ENCODE peak calls at places on chromosomes 7 and 10, in nine cellular contexts. A is lower lobe of right lung; O is ovary; I is transverse colon; C is CD8-positive, alpha-beta T cell; Z is stomach; G is cardiac fibroblast; B is IMR-90; P is heart right ventricle. S is an unnamed sample.

GRCh38 chr7:102473271-102473991 is 5.3 kb downstream of the POLR2J start:
- DNase-seq in A (peak; percentile 25), O (peak; percentile 21), I (no peak), C (no peak), Z (no peak), G (no peak), B (no peak), P (no peak), S (no peak)

GRCh38 chr10:124356706-124357582 is 61.8 kb downstream of the OAT start:
- DNase-seq in A (no peak), O (no peak), I (no peak), C (no peak), Z (no peak), G (no peak), B (no peak), P (no peak), S (no peak)

GRCh38 chr7:105067691-105068090 is 53.7 kb downstream of the KMT2E start:
- DNase-seq in A (no peak), O (no peak), I (no peak), C (no peak), Z (no peak), G (no peak), B (no peak), P (no peak), S (no peak)

GRCh38 chr10:17643339-17643754 is 604 bp upstream of the STAM start:
- DNase-seq in A (peak; percentile 84), O (no peak), I (peak; percentile 82), C (no peak), Z (peak; percentile 72), G (peak; percentile 82), B (peak; percentile 78), P (peak; percentile 81), S (peak; percentile 87)

GRCh38 chr10:73044378-73045285 is 52.0 kb downstream of the P4HA1 start:
- DNase-seq in A (no peak), O (no peak), I (no peak), C (no peak), Z (no peak), G (peak; percentile 90), B (peak; percentile 94), P (no peak), S (peak; percentile 92)

GRCh38 chr10:69458426-69459100 is 7.3 kb downstream of the TSPAN15 start:
- DNase-seq in A (peak; percentile 68), O (no peak), I (peak; percentile 88), C (no peak), Z (peak; percentile 87), G (no peak), B (no peak), P (no peak), S (no peak)

GRCh38 chr7:39811161-39811614 is 138.9 kb upstream of the CDK13 start:
- DNase-seq in A (no peak), O (no peak), I (no peak), C (no peak), Z (no peak), G (peak; percentile 22), B (peak; percentile 25), P (peak; percentile 9), S (peak; percentile 70)

GRCh38 chr7:35482231-35482630 is 212.7 kb downstream of the HERPUD2 start:
- DNase-seq in A (no peak), O (no peak), I (no peak), C (no peak), Z (no peak), G (no peak), B (no peak), P (no peak), S (no peak)

GRCh38 chr10:28432210-28432676 is 100.7 kb upstream of the WAC start:
- DNase-seq in A (peak; percentile 75), O (peak; percentile 39), I (peak; percentile 59), C (peak; percentile 17), Z (peak; percentile 58), G (peak; percentile 85), B (peak; percentile 75), P (peak; percentile 68), S (peak; percentile 75)

GRCh38 chr10:113228570-113228969 is 278.5 kb downstream of the TCF7L2 start:
- DNase-seq in A (no peak), O (no peak), I (no peak), C (no peak), Z (no peak), G (peak; percentile 10), B (peak; percentile 27), P (no peak), S (peak; percentile 63)

GRCh38 chr7:12637819-12638592 is 49.4 kb upstream of the ARL4A start:
- DNase-seq in A (no peak), O (no peak), I (no peak), C (no peak), Z (no peak), G (no peak), B (peak; percentile 44), P (peak; percentile 10), S (peak; percentile 11)

GRCh38 chr7:86814980-86815379 is 171.3 kb downstream of the GRM3 start:
- DNase-seq in A (no peak), O (no peak), I (no peak), C (no peak), Z (no peak), G (no peak), B (no peak), P (no peak), S (peak; percentile 7)

GRCh38 chr7:130379551-130380120 is 658 bp upstream of the CPA1 start:
- DNase-seq in A (no peak), O (no peak), I (no peak), C (no peak), Z (no peak), G (no peak), B (no peak), P (no peak), S (no peak)

GRCh38 chr10:71241114-71241898 is 28.9 kb downstream of the UNC5B start:
- DNase-seq in A (no peak), O (no peak), I (no peak), C (no peak), Z (no peak), G (peak; percentile 91), B (peak; percentile 50), P (no peak), S (peak; percentile 88)

GRCh38 chr10:1156921-1157614 is 100.9 kb downstream of the WDR37 start:
- DNase-seq in A (no peak), O (no peak), I (no peak), C (no peak), Z (no peak), G (no peak), B (no peak), P (no peak), S (no peak)

GRCh38 chr10:93926613-93927012 is 32.8 kb downstream of the SLC35G1 start:
- DNase-seq in A (no peak), O (no peak), I (no peak), C (no peak), Z (no peak), G (no peak), B (peak; percentile 7), P (no peak), S (no peak)

GRCh38 chr7:112071856-112072255 is 134.3 kb downstream of the DOCK4 start:
- DNase-seq in A (no peak), O (no peak), I (no peak), C (no peak), Z (no peak), G (no peak), B (peak; percentile 12), P (no peak), S (no peak)

GRCh38 chr10:34137955-34138354 is 677.1 kb downstream of the PARD3 start:
- DNase-seq in A (no peak), O (no peak), I (no peak), C (no peak), Z (no peak), G (no peak), B (no peak), P (no peak), S (peak; percentile 33)

GRCh38 chr7:2956526-2957368 is 86.9 kb downstream of the CARD11 start:
- DNase-seq in A (no peak), O (no peak), I (no peak), C (no peak), Z (no peak), G (peak; percentile 33), B (peak; percentile 67), P (no peak), S (peak; percentile 66)

GRCh38 chr10:98361636-98362035 is 53.3 kb downstream of the PYROXD2 start:
- DNase-seq in A (no peak), O (no peak), I (no peak), C (no peak), Z (no peak), G (no peak), B (no peak), P (no peak), S (no peak)
- H3K4me3 ChIP-seq in A (no peak overlapping the region), O (no peak overlapping the region), I (no peak overlapping the region), C (no peak overlapping the region), Z (no peak overlapping the region), G (no peak overlapping the region), B (no peak overlapping the region), P (no peak overlapping the region), S (peak overlapping the region; percentile 29)

GRCh38 chr10:104291439-104291951 is 22.5 kb downstream of the GSTO2 start:
- DNase-seq in A (peak; percentile 95), O (peak; percentile 92), I (peak; percentile 91), C (peak; percentile 91), Z (peak; percentile 93), G (peak; percentile 94), B (peak; percentile 84), P (peak; percentile 89), S (peak; percentile 82)
- TF ChIP-seq CTCF in A (peak; percentile 100), O (peak; percentile 98), I (peak; percentile 98), C (peak; percentile 99), Z (peak; percentile 100), G (peak; percentile 100), B (peak; percentile 100), P (peak; percentile 100), S (peak; percentile 99)

DNA sequence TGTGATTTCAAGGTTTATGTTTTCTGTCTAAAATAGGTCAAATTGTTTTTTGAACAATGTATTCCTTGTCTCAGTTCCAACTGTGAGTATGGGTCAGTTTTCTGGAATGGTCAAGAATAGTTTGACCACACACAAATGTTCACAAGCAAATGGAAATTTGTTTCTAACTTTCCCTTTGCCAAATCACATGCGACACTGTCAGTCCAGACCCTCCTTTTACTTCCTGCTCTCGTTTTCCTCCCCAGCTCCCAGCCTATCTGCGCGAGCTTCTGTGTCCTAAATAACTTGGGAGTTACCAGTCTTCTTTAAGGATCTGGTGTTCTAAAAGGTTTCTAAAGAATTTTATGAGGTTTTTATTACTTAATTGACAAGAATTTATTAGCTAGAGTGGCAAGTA is 266.0 kb upstream of the KLF6 start:
- DNase-seq in A (no peak), O (peak; percentile 68), I (no peak), C (no peak), Z (no peak), G (peak; percentile 86), B (peak; percentile 58), P (peak; percentile 57), S (peak; percentile 22)
- H3K4me3 ChIP-seq in A (peak overlapping the region; percentile 36), O (peak overlapping the region; percentile 29), I (no peak overlapping the region), C (no peak overlapping the region), Z (peak overlapping the region; percentile 19), G (no peak overlapping the region), B (peak overlapping the region; percentile 29), P (peak overlapping the region; percentile 5), S (no peak overlapping the region)

GRCh38 chr7:90701771-90702170 is 105.7 kb downstream of the CDK14 start:
- DNase-seq in A (no peak), O (no peak), I (no peak), C (no peak), Z (no peak), G (no peak), B (no peak), P (no peak), S (no peak)
- TF ChIP-seq CTCF in A (no peak), O (no peak), I (no peak), C (no peak), Z (no peak), G (no peak), B (no peak), P (no peak), S (no peak)

S was measured in fibroblast of mammary gland.